ENCODE peak calls at places on chromosomes 4 and X, in four cellular contexts. F, E, H and Y are unnamed samples.

GRCh38 chr4:181711387-181711786 is 531.8 kb upstream of the TENM3 start:
- DNase-seq in F (no peak), E (no peak), H (no peak), Y (no peak)

GRCh38 chr4:76830612-76831474 is 67.1 kb downstream of the SOWAHB start:
- DNase-seq in F (no peak), E (peak), H (no peak), Y (peak)

GRCh38 chrX:63959975-63960374 is 175.0 kb upstream of the ARHGEF9 start:
- DNase-seq in F (no peak), E (no peak), H (no peak), Y (no peak)

GRCh38 chr4:157014621-157015591 is 43.3 kb upstream of the PDGFC start:
- DNase-seq in F (no peak), E (peak), H (peak), Y (no peak)

GRCh38 chrX:11678174-11678573 is 12.5 kb upstream of the ARHGAP6 start:
- DNase-seq in F (no peak), E (no peak), H (no peak), Y (no peak)

GRCh38 chrX:121308276-121308805 is 260.9 kb downstream of the GLUD2 start:
- DNase-seq in F (no peak), E (peak), H (peak), Y (peak)

GRCh38 chr4:88110826-88111225 is 47.6 kb downstream of the ABCG2 start:
- DNase-seq in F (no peak), E (no peak), H (no peak), Y (no peak)

GRCh38 chr4:113469926-113470325 is 291.6 kb downstream of the CAMK2D start:
- DNase-seq in F (no peak), E (no peak), H (no peak), Y (no peak)

GRCh38 chr4:63578383-63578782 is 830.9 kb downstream of the TECRL start:
- DNase-seq in F (no peak), E (no peak), H (no peak), Y (no peak)

GRCh38 chr4:36187723-36188333 is 56.5 kb downstream of the ARAP2 start:
- DNase-seq in F (no peak), E (peak), H (peak), Y (no peak)

GRCh38 chr4:5247735-5248134 is 196.5 kb downstream of the STK32B start:
- DNase-seq in F (no peak), E (no peak), H (no peak), Y (no peak)

GRCh38 chr4:108529984-108530901 is 90.1 kb upstream of the RPL34 start:
- DNase-seq in F (no peak), E (no peak), H (no peak), Y (no peak)

GRCh38 chrX:130719399-130719798 is 183.6 kb downstream of the ENOX2 start:
- DNase-seq in F (no peak), E (no peak), H (no peak), Y (no peak)

GRCh38 chr4:186819357-186820086 is 95.9 kb upstream of the FAT1 start:
- DNase-seq in F (no peak), E (no peak), H (no peak), Y (no peak)

GRCh38 chr4:166924456-166924855 is 309.8 kb downstream of the SPOCK3 start:
- DNase-seq in F (no peak), E (no peak), H (no peak), Y (no peak)

GRCh38 chrX:11097920-11098319 is 13.2 kb upstream of the HCCS start:
- DNase-seq in F (no peak), E (no peak), H (no peak), Y (no peak)

GRCh38 chr4:113943863-113944262 is 35.6 kb downstream of the ARSJ start:
- DNase-seq in F (no peak), E (no peak), H (no peak), Y (no peak)

GRCh38 chr4:8866828-8867623 is 4.6 kb downstream of the HMX1 start:
- DNase-seq in F (peak), E (no peak), H (no peak), Y (no peak)

GRCh38 chr4:8241895-8242696 is 27.5 kb upstream of the HTRA3 start:
- DNase-seq in F (peak), E (peak), H (peak), Y (peak)

GRCh38 chr4:185936650-185937376 is 124.8 kb upstream of the SORBS2 start:
- DNase-seq in F (no peak), E (no peak), H (no peak), Y (peak)

GRCh38 chr4:168876106-168876505 is 133.9 kb downstream of the CBR4 start:
- DNase-seq in F (no peak), E (no peak), H (no peak), Y (no peak)

GRCh38 chr4:38383646-38384121 is 280.3 kb upstream of the KLF3 start:
- DNase-seq in F (no peak), E (no peak), H (no peak), Y (no peak)

GRCh38 chr4:78225236-78225635 is 168.1 kb downstream of the FRAS1 start:
- DNase-seq in F (no peak), E (no peak), H (no peak), Y (no peak)